ENCODE peak calls at places on chromosomes 4 and X, in nine cellular contexts. S is suprapubic skin, J is A549, V is upper lobe of left lung, Z is tibial nerve, P is sigmoid colon, T is SK-N-SH, L is ovary, Y is K562. W is an unnamed sample.

GRCh38 chrX:53088136-53088974 is 5.6 kb upstream of the KANTR start:
- DNase-seq in Y (no peak), V (peak; percentile 88), P (peak; percentile 97), T (peak; percentile 86), J (peak; percentile 66), S (peak; percentile 88), Z (peak; percentile 58), L (peak; percentile 90), W (peak; percentile 84)

GRCh38 chr4:2261110-2261852 is 628 bp downstream of the MXD4 start:
- DNase-seq in P (peak; percentile 73), S (peak; percentile 78), L (peak; percentile 33), Z (no peak), V (peak; percentile 95), J (peak; percentile 24), T (peak; percentile 88), Y (peak; percentile 70), W (peak; percentile 64)

GRCh38 chr4:38169524-38169923 is 209.3 kb downstream of the PTTG2 start:
- DNase-seq in Y (no peak), V (no peak), L (no peak), S (no peak), J (no peak), T (no peak), P (no peak), Z (no peak), W (no peak)

GRCh38 chr4:17324431-17324830 is 187.5 kb downstream of the QDPR start:
- DNase-seq in Y (peak; percentile 58), P (no peak), V (no peak), L (peak; percentile 13), J (peak; percentile 18), S (no peak), Z (peak; percentile 58), T (peak; percentile 59), W (no peak)

GRCh38 chrX:44344687-44345086 is 1.2 kb upstream of the EFHC2 start:
- DNase-seq in V (no peak), Z (no peak), J (no peak), T (no peak), P (no peak), S (no peak), Y (peak; percentile 63), L (no peak), W (no peak)

GRCh38 chrX:139967300-139967699 is 2.0 kb upstream of the CXorf66 start:
- DNase-seq in L (no peak), Z (no peak), P (no peak), Y (peak; percentile 37), V (no peak), T (peak; percentile 15), S (no peak), J (peak; percentile 32), W (no peak)

GRCh38 chr4:88356771-88357170 is 21.9 kb upstream of the HERC6 start:
- DNase-seq in J (no peak), L (no peak), Z (no peak), V (no peak), T (no peak), Y (no peak), P (no peak), S (no peak), W (no peak)

GRCh38 chrX:67384403-67384802 is 159.4 kb upstream of the AR start:
- DNase-seq in J (no peak), Z (no peak), V (no peak), L (no peak), T (no peak), Y (no peak), P (no peak), S (no peak), W (no peak)

GRCh38 chr4:27666943-27667342 is 806.3 kb downstream of the STIM2 start:
- DNase-seq in Y (peak; percentile 3), V (no peak), Z (no peak), L (no peak), S (no peak), T (peak; percentile 3), P (no peak), J (peak; percentile 26), W (no peak)

GRCh38 chr4:112648263-112649054 is 11.5 kb downstream of the LARP7 start:
- DNase-seq in Y (no peak), L (no peak), S (no peak), J (no peak), T (no peak), V (no peak), Z (no peak), P (no peak), W (no peak)

GRCh38 chr4:119026662-119027444 is 108.8 kb upstream of the MYOZ2 start:
- DNase-seq in L (peak; percentile 48), Z (peak; percentile 61), J (peak; percentile 53), V (no peak), P (peak; percentile 90), T (no peak), S (no peak), Y (no peak), W (no peak)

GRCh38 chr4:169612869-169613859 is 781 bp upstream of the NEK1 start:
- DNase-seq in L (peak; percentile 43), T (peak; percentile 65), Y (peak; percentile 69), P (peak; percentile 87), J (peak; percentile 77), S (peak; percentile 78), Z (peak; percentile 83), V (no peak), W (peak; percentile 71)

GRCh38 chrX:9832811-9833210 is 46.6 kb downstream of the SHROOM2 start:
- DNase-seq in V (no peak), J (no peak), Y (no peak), P (no peak), T (no peak), Z (no peak), S (no peak), L (no peak), W (no peak)

GRCh38 chrX:41457618-41458192 is 10.6 kb downstream of the NYX start:
- DNase-seq in J (no peak), V (no peak), Z (no peak), S (no peak), T (no peak), P (peak; percentile 39), Y (no peak), L (no peak), W (no peak)

GRCh38 chrX:41313419-41313818 is 20.5 kb upstream of the DDX3X start:
- DNase-seq in P (no peak), T (no peak), Y (no peak), L (no peak), V (no peak), Z (no peak), S (no peak), J (no peak), W (no peak)

GRCh38 chrX:13099121-13099520 is 54.7 kb upstream of the FAM9C start:
- DNase-seq in T (no peak), L (no peak), Y (no peak), V (no peak), Z (no peak), J (no peak), S (no peak), P (no peak), W (no peak)
- H3K27ac ChIP-seq in T (peak overlapping the region; percentile 73), L (no peak overlapping the region), Y (no peak overlapping the region), V (peak overlapping the region; percentile 44), Z (no peak overlapping the region), J (peak overlapping the region; percentile 88), S (no peak overlapping the region), P (no peak overlapping the region), W (peak overlapping the region; percentile 68)

DNA sequence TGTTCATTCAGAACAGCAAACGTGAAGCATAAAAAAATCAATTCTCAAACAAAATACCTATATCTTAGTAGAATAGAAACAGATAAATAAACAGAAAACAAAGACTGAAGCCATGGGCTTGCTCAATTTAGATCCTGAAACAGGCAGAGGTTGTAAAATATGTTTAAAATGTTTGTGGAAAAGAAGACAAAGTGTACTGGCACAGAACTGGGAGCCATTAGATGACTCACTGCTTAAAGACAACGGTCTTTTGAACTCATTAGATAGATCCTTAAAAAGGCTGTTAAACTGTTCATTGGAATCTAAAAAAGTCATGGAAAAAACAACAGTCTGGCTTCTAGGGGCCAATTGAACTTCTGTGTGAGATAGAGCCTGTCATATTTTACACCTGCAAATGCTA is 247.0 kb upstream of the NDST4 start:
- DNase-seq in T (no peak), Z (no peak), L (no peak), Y (no peak), V (no peak), S (no peak), J (no peak), P (no peak), W (no peak)
- TF ChIP-seq EP300 in T (no peak), Z (no peak), L (no peak), Y (no peak), V (no peak), S (no peak), J (no peak), P (no peak), W (no peak)

DNA sequence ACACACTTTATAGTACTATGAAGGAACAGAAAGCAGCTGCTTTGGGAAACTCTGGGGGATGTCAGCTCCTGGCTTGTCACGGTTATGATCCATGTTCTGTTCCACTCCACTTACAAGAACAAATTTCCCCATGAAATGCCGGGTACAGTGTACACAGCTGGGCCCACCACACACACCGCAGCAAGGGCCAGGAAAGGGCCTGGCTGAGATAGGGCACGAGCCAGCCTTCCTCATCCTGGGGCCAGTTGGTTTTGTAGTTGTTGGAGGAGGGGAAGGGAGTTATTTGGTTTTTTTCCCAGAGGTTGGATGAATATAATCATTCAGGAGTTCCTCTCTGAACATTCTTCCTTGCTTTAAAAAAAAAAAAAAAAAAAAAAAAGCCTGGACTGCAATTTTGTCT is 56.8 kb downstream of the SEPSECS start:
- DNase-seq in P (no peak), J (no peak), Y (no peak), L (peak; percentile 62), T (no peak), S (no peak), V (no peak), Z (no peak), W (peak; percentile 70)
- H3K27ac ChIP-seq in P (peak overlapping the region; percentile 66), J (no peak overlapping the region), Y (no peak overlapping the region), L (peak overlapping the region; percentile 59), T (no peak overlapping the region), S (no peak overlapping the region), V (no peak overlapping the region), Z (peak overlapping the region; percentile 62), W (no peak overlapping the region)

DNA sequence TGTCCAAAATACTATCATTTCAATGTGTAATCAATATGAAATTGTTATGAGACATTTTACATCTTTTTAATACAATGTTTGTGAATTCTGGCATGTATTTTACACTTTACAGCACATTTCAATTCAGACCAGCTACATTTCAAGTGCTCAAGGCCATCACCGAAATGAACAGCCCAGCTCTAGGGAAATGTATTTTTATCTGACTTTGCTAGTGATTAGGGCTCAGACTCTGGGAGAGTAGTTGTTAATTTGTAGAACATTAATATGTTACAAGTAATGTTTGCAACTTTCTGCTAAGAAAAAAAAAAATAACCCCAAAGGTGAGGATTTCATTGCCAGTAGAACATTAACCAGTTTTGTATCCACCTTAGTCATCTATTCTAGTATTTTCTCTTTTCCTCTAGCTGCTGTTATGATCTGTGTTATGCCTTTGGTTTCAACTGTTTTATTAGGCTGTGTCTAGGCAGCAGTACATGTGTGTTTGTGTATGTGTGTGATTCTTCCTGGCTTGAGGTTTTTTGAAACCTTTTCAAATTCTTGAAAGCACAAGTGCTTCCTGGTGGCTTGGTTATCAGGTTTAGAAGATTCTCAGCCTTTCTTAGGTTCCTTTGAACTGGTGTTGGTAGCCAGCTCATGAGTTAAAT is 125.9 kb downstream of the NSUN7 start:
- DNase-seq in J (no peak), V (no peak), L (no peak), T (no peak), S (no peak), P (no peak), Y (no peak), Z (no peak), W (no peak)
- TF ChIP-seq EP300 in J (no peak), V (no peak), L (no peak), T (no peak), S (no peak), P (no peak), Y (no peak), Z (no peak), W (no peak)

GRCh38 chr4:80125252-80126177 is 52.5 kb upstream of the ANTXR2 start:
- DNase-seq in P (no peak), V (no peak), Y (peak; percentile 58), L (no peak), J (peak; percentile 13), Z (peak; percentile 48), T (no peak), S (no peak), W (no peak)
- H3K27ac ChIP-seq in P (no peak overlapping the region), V (no peak overlapping the region), Y (peak overlapping the region; percentile 90), L (no peak overlapping the region), J (peak overlapping the region; percentile 18), Z (peak overlapping the region; percentile 2), T (peak overlapping the region; percentile 16), S (no peak overlapping the region), W (no peak overlapping the region)

W was measured in stomach.